ENCODE peak calls at places on chromosomes 13 and 19, in nine cellular contexts. W is thoracic aorta; R is left ventricle myocardium inferior; Q is colonic mucosa; O is cardiac muscle cell; S is fibroblast of mammary gland; M is ascending aorta; Y is A549; N is CD4-positive, alpha-beta T cell. K is an unnamed sample.

GRCh38 chr13:39783051-39783450 is 127.6 kb downstream of the COG6 start:
- DNase-seq in W (no peak), S (peak), N (no peak), Y (no peak), Q (no peak), O (no peak), M (no peak), R (no peak), K (no peak)

GRCh38 chr13:30600470-30600869 is 17.2 kb upstream of the USPL1 start:
- DNase-seq in R (no peak), N (no peak), Y (no peak), S (peak), M (no peak), Q (no peak), O (no peak), W (no peak), K (no peak)

GRCh38 chr19:36151144-36152051 is 849 bp downstream of the COX7A1 start:
- DNase-seq in Q (no peak), N (no peak), M (peak), R (peak), S (no peak), O (no peak), W (peak), Y (no peak), K (no peak)

GRCh38 chr19:49910179-49910578 is 13.5 kb upstream of the IL4I1 start:
- DNase-seq in M (no peak), W (no peak), Y (no peak), R (no peak), Q (no peak), O (no peak), N (no peak), S (no peak), K (no peak)

GRCh38 chr19:34094960-34095359 is 77.3 kb upstream of the LSM14A start:
- DNase-seq in Q (no peak), N (no peak), S (no peak), Y (no peak), O (no peak), M (no peak), W (no peak), R (no peak), K (no peak)

GRCh38 chr19:44644391-44645016 is 794 bp downstream of the PVR start:
- DNase-seq in M (no peak), W (no peak), O (peak), Q (peak), S (peak), N (no peak), Y (peak), R (no peak), K (no peak)

GRCh38 chr13:110127986-110128511 is 178.9 kb downstream of the COL4A1 start:
- DNase-seq in Y (no peak), O (no peak), N (no peak), S (no peak), W (no peak), R (no peak), M (no peak), Q (no peak), K (no peak)

GRCh38 chr19:48487944-48488343 is 18.8 kb downstream of the CYTH2 start:
- DNase-seq in Q (peak), R (peak), O (no peak), Y (peak), N (no peak), M (peak), S (peak), W (peak), K (no peak)

GRCh38 chr19:35729763-35730162 is 12.0 kb downstream of the KMT2B start:
- DNase-seq in O (no peak), Q (no peak), Y (no peak), M (no peak), N (no peak), R (no peak), S (no peak), W (no peak), K (no peak)

GRCh38 chr19:3494051-3494450 is 6.4 kb downstream of the DOHH start:
- DNase-seq in N (no peak), Q (no peak), O (peak), Y (peak), M (no peak), S (no peak), W (no peak), R (no peak), K (no peak)

GRCh38 chr19:37303591-37304171 is 67.2 kb upstream of the ZNF527 start:
- DNase-seq in Q (no peak), Y (no peak), W (no peak), M (no peak), N (no peak), S (no peak), O (peak), R (no peak), K (no peak)

GRCh38 chr13:101919541-101920306 is 467.2 kb downstream of the ITGBL1 start:
- DNase-seq in Y (no peak), N (no peak), O (peak), R (peak), W (no peak), S (peak), Q (no peak), M (no peak), K (peak)

GRCh38 chr19:13833330-13834265 is 38.4 kb downstream of the ZSWIM4 start:
- DNase-seq in Q (peak), M (peak), Y (peak), O (peak), N (peak), S (peak), W (peak), R (peak), K (peak)

GRCh38 chr13:61695147-61695546 is 279.5 kb upstream of the PCDH20 start:
- DNase-seq in M (no peak), Q (no peak), W (no peak), N (no peak), S (peak), Y (no peak), O (no peak), R (no peak), K (no peak)

GRCh38 chr19:33273065-33273736 is 29.1 kb downstream of the CEBPA start:
- DNase-seq in O (no peak), Q (no peak), R (no peak), W (no peak), Y (no peak), M (no peak), S (peak), N (no peak), K (no peak)

GRCh38 chr13:45872574-45872973 is 21.0 kb upstream of the SIAH3 start:
- DNase-seq in N (no peak), W (no peak), Y (no peak), O (peak), S (peak), M (no peak), R (no peak), Q (no peak), K (no peak)

GRCh38 chr13:31818236-31818635 is 78.9 kb downstream of the RXFP2 start:
- DNase-seq in Q (no peak), O (no peak), M (no peak), R (no peak), Y (no peak), W (no peak), S (peak), N (no peak), K (no peak)

GRCh38 chr13:110396913-110397379 is 89.9 kb downstream of the COL4A2 start:
- DNase-seq in S (peak), Q (peak), R (peak), N (no peak), M (peak), Y (no peak), O (no peak), W (peak), K (no peak)

GRCh38 chr19:50897612-50898011 is 13.6 kb downstream of the KLK4 start:
- DNase-seq in R (no peak), Q (no peak), N (no peak), O (no peak), M (no peak), S (no peak), W (no peak), Y (no peak), K (no peak)

GRCh38 chr19:35895911-35896642 is 4.3 kb downstream of the NFKBID start:
- DNase-seq in M (no peak), S (no peak), W (no peak), Y (no peak), O (no peak), R (no peak), Q (no peak), N (no peak), K (no peak)

GRCh38 chr13:74118328-74118727 is 15.9 kb downstream of the KLF12 start:
- DNase-seq in S (no peak), O (no peak), M (no peak), Q (no peak), N (no peak), R (no peak), Y (no peak), W (no peak), K (no peak)

GRCh38 chr13:107211073-107211472 is 643.1 kb upstream of the ARGLU1 start:
- DNase-seq in S (peak), O (peak), Y (peak), Q (peak), N (peak), R (peak), M (no peak), W (peak), K (peak)

GRCh38 chr13:79492918-79493594 is 12.1 kb downstream of the NDFIP2 start:
- DNase-seq in M (no peak), O (no peak), Q (no peak), N (no peak), W (no peak), Y (no peak), S (no peak), R (no peak), K (no peak)

GRCh38 chr13:110271313-110271712 is 35.6 kb downstream of the COL4A1 start:
- DNase-seq in W (no peak), Y (no peak), Q (no peak), R (no peak), N (no peak), M (no peak), S (no peak), O (no peak), K (no peak)

GRCh38 chr19:39327990-39328705 is 7.5 kb upstream of the LRFN1 start:
- DNase-seq in Q (peak), S (peak), O (peak), M (no peak), Y (peak), R (peak), N (peak), W (peak), K (peak)

GRCh38 chr13:31765441-31765840 is 26.1 kb downstream of the RXFP2 start:
- DNase-seq in W (no peak), N (no peak), M (no peak), Q (no peak), S (peak), Y (no peak), R (no peak), O (no peak), K (no peak)

GRCh38 chr19:55685776-55686175 is 10.8 kb downstream of the EPN1 start:
- DNase-seq in R (no peak), Q (no peak), O (no peak), W (no peak), Y (no peak), M (no peak), N (no peak), S (no peak), K (no peak)

GRCh38 chr19:41531438-41532311 is 44.3 kb upstream of the CEACAM21 start:
- DNase-seq in S (peak), M (peak), Q (peak), W (peak), N (peak), R (peak), O (no peak), Y (peak), K (no peak)

GRCh38 chr19:3176715-3177501 is 1.7 kb upstream of the S1PR4 start:
- DNase-seq in N (peak), S (peak), Y (peak), Q (peak), M (no peak), R (no peak), W (no peak), O (no peak), K (no peak)

GRCh38 chr19:10896851-10897526 is 25.6 kb downstream of the CARM1 start:
- DNase-seq in W (no peak), S (no peak), Y (no peak), R (no peak), N (no peak), O (no peak), M (no peak), Q (peak), K (no peak)

GRCh38 chr13:33794576-33794975 is 23.4 kb upstream of the RFC3 start:
- DNase-seq in R (no peak), S (no peak), N (no peak), O (no peak), Y (no peak), M (no peak), Q (no peak), W (no peak), K (no peak)

GRCh38 chr19:45911291-45911690 is 3.3 kb downstream of the NANOS2 start:
- DNase-seq in R (no peak), N (no peak), S (no peak), Q (no peak), W (no peak), Y (no peak), M (no peak), O (peak), K (no peak)

GRCh38 chr19:45918721-45919120 is 4.1 kb upstream of the NANOS2 start:
- DNase-seq in M (no peak), N (no peak), Q (no peak), Y (no peak), R (no peak), O (no peak), W (no peak), S (no peak), K (no peak)

GRCh38 chr19:45908956-45909355 is 5.6 kb downstream of the NANOS2 start:
- DNase-seq in Y (no peak), R (no peak), M (no peak), N (no peak), S (peak), Q (no peak), O (no peak), W (no peak), K (no peak)

GRCh38 chr19:45917421-45918091 is 3.0 kb upstream of the NANOS2 start:
- DNase-seq in S (no peak), R (no peak), O (no peak), Y (no peak), N (no peak), W (no peak), M (no peak), Q (no peak), K (no peak)

DNA sequence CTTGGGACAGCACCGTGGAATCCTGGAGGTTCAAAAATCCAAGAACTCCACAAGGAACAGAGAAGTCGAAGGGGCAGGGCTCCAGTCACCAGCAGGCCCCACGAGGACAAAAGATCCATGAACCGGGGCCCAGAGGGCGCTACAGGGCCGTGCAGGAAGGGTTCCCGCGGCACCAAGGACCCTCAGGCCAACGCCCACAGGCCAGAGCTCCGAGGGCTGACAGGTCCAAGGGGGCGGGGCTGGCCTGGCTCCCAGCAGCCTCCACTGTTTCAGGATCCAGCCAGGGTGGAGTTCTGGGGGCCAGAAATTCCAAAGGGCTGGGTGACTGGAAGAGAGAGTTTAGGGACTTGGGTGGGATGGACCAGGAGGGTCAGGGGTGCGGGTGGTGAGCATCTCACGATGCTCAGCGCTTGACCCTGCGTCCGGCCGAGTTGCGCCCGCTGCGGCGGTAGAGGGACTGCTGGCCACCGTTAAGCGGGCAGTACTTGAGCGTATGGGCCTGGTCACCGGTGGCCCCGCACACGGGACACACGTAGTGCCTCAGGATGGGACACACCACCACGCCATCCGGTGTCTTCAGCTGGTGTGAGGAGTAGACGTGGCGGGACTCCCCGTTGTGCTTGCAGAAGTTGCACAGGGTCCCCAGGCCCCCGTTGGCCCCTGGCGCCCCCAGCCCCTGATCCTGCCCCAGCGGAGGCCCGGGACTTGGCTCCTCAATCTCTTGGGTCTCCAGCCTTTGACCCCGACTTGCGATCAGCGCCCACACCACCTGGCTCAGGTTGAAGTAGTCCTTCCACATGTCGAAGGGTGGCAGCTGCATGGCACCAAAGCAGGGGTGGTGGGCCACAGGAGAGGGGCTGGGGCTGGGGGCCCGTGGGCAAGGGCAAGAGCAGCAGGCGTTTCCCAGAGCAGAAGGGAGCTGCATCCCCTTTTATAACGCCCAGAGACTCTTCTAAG is at the start of gene NANOS2:
- DNase-seq in S (no peak), R (no peak), Q (no peak), Y (no peak), O (peak), W (no peak), N (no peak), M (no peak), K (no peak)
- TF ChIP-seq CTCF in S (peak), R (peak), Q (no peak), Y (peak), O (no peak), W (no peak), N (no peak), M (no peak), K (no peak)

DNA sequence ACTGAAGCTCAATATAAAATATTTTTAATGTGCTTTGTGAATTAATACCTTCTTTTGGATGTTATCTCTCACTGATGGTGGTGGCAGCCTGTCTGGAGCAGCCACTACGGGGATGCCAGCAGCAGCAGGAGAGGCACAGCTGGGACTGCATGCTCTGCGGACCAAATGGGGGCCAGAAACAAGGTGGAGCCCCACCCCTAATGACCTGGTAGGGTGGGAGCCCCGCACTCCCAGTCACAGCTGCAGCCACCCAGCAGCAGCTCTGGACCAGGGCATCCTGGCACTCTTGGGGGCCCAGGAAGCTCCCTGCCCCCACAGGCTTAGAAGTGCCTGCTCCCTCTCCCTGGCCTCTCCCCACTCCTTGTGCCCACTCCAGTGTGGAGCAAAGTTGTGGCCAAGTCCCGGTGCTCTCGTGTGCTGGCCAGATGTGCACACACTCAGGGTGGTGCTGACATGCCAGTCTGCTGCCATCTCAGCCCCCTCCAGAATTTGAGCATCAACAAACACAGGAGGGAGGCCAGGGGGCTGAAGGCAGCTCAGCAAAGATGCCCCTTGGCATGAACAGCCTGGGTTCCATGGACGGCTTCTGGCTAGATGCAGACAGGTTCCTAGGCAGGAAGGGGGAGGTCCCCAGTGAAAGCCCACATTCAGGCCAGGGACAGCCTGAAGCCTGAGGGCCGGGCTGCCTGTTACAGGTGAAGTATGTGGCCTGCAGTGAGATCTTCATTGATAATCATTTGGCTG is 696.7 kb upstream of the SLITRK5 start:
- DNase-seq in N (no peak), W (no peak), Y (no peak), S (no peak), R (no peak), Q (no peak), O (no peak), M (no peak), K (no peak)
- TF ChIP-seq CTCF in N (no peak), W (no peak), Y (no peak), S (no peak), R (no peak), Q (no peak), O (no peak), M (no peak), K (no peak)

DNA sequence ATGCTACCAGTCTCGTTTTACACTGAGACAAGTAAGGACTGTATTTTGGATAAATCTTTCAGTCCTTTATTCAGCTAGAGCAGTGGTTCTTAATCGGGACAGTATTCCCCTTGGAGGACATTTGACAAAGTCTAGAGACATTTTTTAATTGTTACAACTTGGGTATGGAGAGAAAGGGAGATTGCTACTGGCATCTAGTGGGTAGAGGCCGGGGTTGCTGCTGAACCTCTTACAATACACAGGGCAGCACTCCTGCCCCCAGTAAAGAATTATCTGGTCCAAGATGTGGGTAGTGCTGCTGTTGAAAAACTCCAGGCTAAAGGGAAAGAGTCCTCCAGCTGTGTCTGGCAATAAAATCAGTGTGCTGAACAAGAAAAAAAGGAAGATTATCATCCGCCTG is 334.8 kb downstream of the SLC7A1 start:
- DNase-seq in S (no peak), O (peak), M (no peak), Y (no peak), Q (no peak), R (no peak), W (no peak), N (no peak), K (no peak)
- TF ChIP-seq CTCF in S (no peak), O (no peak), M (no peak), Y (no peak), Q (no peak), R (peak), W (peak), N (no peak), K (no peak)

DNA sequence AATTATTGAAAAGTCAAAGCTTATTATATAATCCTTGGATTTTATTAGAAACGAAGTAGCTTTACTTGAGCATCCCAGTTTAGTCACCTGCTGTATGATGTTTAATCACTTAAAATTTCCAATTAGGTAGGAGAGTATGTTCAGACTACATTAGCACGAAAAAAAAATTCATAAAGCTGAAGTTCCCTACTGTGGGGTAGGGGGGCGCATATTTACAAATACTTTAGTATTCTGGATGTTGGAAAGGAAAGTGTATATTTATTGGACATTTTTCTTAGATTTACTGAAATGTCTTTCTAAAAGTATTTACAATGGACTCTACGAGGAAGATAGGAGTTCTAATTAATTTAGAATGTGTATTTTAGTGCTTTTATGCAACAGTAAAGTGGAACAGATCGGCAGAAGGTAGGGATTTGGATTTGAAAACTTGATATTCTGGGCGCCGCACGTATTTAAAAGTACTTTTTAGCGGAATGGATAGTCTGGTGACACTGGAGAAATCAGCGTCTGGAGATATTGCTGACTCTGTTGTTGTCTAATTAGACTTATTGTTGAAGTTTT is 1.9 kb downstream of the CDK8 start:
- DNase-seq in Q (no peak), S (peak), N (no peak), M (no peak), O (peak), Y (no peak), R (no peak), W (no peak), K (no peak)
- TF ChIP-seq CTCF in Q (peak), S (peak), N (no peak), M (no peak), O (peak), Y (no peak), R (peak), W (no peak), K (no peak)

GRCh38 chr13:48975926-48976676 is 389 bp downstream of the FNDC3A start:
- DNase-seq in W (peak), O (peak), Y (peak), M (peak), Q (peak), R (peak), S (peak), N (peak), K (peak)
- TF ChIP-seq CTCF in W (no peak), O (no peak), Y (peak), M (no peak), Q (no peak), R (no peak), S (no peak), N (no peak), K (no peak)